ENCODE peak calls at places on chromosome 22, in ten cellular contexts. X is activated CD8-positive, alpha-beta T cell treated with anti-CD3 and anti-CD28 coated beads for 36 hours; A is HTR-8/SVneo; Z is A172; F is D721Med; J is adipocyte; N is AG04449; M is left lobe of liver; P is anterior cingulate cortex; U is fibroblast of lung. Y is an unnamed sample.

GRCh38 chr22:17056807-17057206 is 28.0 kb upstream of the IL17RA start:
- DNase-seq in A (no peak), U (no peak), J (no peak), M (no peak), N (no peak), Z (no peak), P (no peak), F (no peak), X (no peak), Y (no peak)

GRCh38 chr22:19766506-19767426 is 6.2 kb downstream of the TBX1 start:
- DNase-seq in P (no peak), F (no peak), N (no peak), U (no peak), M (peak), Z (no peak), A (no peak), X (peak), J (no peak), Y (no peak)

GRCh38 chr22:40603088-40603605 is 33.4 kb downstream of the MRTFA start:
- DNase-seq in N (no peak), F (no peak), M (no peak), A (no peak), U (peak), Z (peak), J (peak), P (no peak), X (no peak), Y (no peak)

GRCh38 chr22:48689206-48689605 is 1138.5 kb downstream of the BRD1 start:
- DNase-seq in Z (no peak), N (no peak), F (no peak), X (no peak), J (no peak), P (no peak), U (no peak), M (no peak), A (no peak), Y (no peak)

GRCh38 chr22:44892243-44892642 is 117.6 kb downstream of the PHF21B start:
- DNase-seq in J (no peak), F (no peak), N (no peak), P (no peak), U (no peak), M (peak), A (no peak), Z (no peak), X (no peak), Y (no peak)

GRCh38 chr22:49391436-49391835 is 436.2 kb downstream of the BRD1 start:
- DNase-seq in Z (no peak), P (no peak), J (no peak), F (no peak), M (peak), X (no peak), A (no peak), U (no peak), N (no peak), Y (no peak)

GRCh38 chr22:46905415-46905814 is 143.0 kb downstream of the TBC1D22A start:
- DNase-seq in F (no peak), N (no peak), M (peak), Z (no peak), A (no peak), U (no peak), X (no peak), P (no peak), J (no peak), Y (no peak)

GRCh38 chr22:39556970-39557811 is 13.4 kb upstream of the CACNA1I start:
- DNase-seq in J (peak), A (no peak), P (peak), Z (no peak), U (peak), N (no peak), X (peak), F (peak), M (no peak), Y (no peak)

GRCh38 chr22:43399338-43399979 is 12.4 kb upstream of the MPPED1 start:
- DNase-seq in Z (no peak), P (no peak), N (no peak), J (no peak), M (no peak), F (no peak), U (no peak), X (no peak), A (no peak), Y (no peak)

GRCh38 chr22:45636668-45637067 is 35.0 kb upstream of the ATXN10 start:
- DNase-seq in J (no peak), P (no peak), Z (no peak), X (no peak), U (no peak), M (no peak), N (no peak), A (no peak), F (no peak), Y (no peak)

GRCh38 chr22:28835630-28836189 is 35.3 kb upstream of the XBP1 start:
- DNase-seq in F (no peak), A (no peak), X (no peak), U (no peak), M (no peak), P (no peak), Z (no peak), N (no peak), J (no peak), Y (no peak)

GRCh38 chr22:48658871-48659270 is 1168.8 kb downstream of the BRD1 start:
- DNase-seq in M (no peak), U (no peak), P (no peak), N (no peak), F (no peak), Z (no peak), X (no peak), J (no peak), A (no peak), Y (no peak)

GRCh38 chr22:17829691-17830040 is 55.4 kb upstream of the BID start:
- DNase-seq in N (no peak), J (no peak), P (no peak), M (no peak), A (no peak), X (no peak), F (no peak), Z (no peak), U (no peak), Y (no peak)

GRCh38 chr22:35638408-35638807 is 9.8 kb upstream of the APOL6 start:
- DNase-seq in A (no peak), X (no peak), J (peak), P (no peak), U (peak), Z (no peak), F (no peak), N (peak), M (peak), Y (no peak)

GRCh38 chr22:44901301-44901700 is 108.5 kb downstream of the PHF21B start:
- DNase-seq in A (no peak), Z (no peak), N (no peak), F (no peak), X (no peak), U (peak), P (no peak), J (peak), M (no peak), Y (no peak)

GRCh38 chr22:17035246-17035645 is 27.2 kb upstream of the GAB4 start:
- DNase-seq in A (no peak), N (no peak), F (no peak), U (no peak), J (no peak), X (no peak), P (no peak), M (no peak), Z (no peak), Y (no peak)

GRCh38 chr22:45848904-45849303 is 128.1 kb downstream of the WNT7B start:
- DNase-seq in A (no peak), J (no peak), M (no peak), N (no peak), U (no peak), Z (no peak), F (no peak), X (no peak), P (no peak), Y (no peak)

Y was measured in vagina.